ENCODE peak calls at places on chromosomes 13 and 19, in nine cellular contexts. V is transverse colon, U is A549, J is breast epithelium, P is tibial nerve, H is Peyer's patch, Y is spleen, D is IMR-90, A is lower leg skin. R is an unnamed sample.

GRCh38 chr19:39659791-39660190 is 4.1 kb downstream of the LGALS16 start:
- DNase-seq in V (no peak), U (no peak), J (no peak), P (no peak), H (no peak), Y (no peak), D (no peak), A (no peak), R (no peak)

GRCh38 chr13:106533101-106533939 is 2.1 kb downstream of the EFNB2 start:
- DNase-seq in V (peak), U (peak), J (peak), P (peak), H (no peak), Y (peak), D (peak), A (peak), R (peak)

GRCh38 chr19:33971073-33971472 is 174.4 kb downstream of the KCTD15 start:
- DNase-seq in V (no peak), U (no peak), J (no peak), P (no peak), H (no peak), Y (no peak), D (no peak), A (no peak), R (no peak)

GRCh38 chr13:102333320-102334181 is 68.3 kb downstream of the FGF14 start:
- DNase-seq in V (no peak), U (no peak), J (no peak), P (no peak), H (no peak), Y (no peak), D (no peak), A (no peak), R (no peak)

GRCh38 chr13:45316210-45316799 is 24.7 kb downstream of the TPT1 start:
- DNase-seq in V (no peak), U (peak), J (no peak), P (no peak), H (no peak), Y (no peak), D (no peak), A (peak), R (no peak)

GRCh38 chr19:48321372-48321621 is 4.1 kb upstream of the EMP3 start:
- DNase-seq in V (peak), U (peak), J (peak), P (peak), H (peak), Y (peak), D (peak), A (peak), R (peak)

GRCh38 chr19:12365094-12365371 is 450 bp downstream of the ZNF442 start:
- DNase-seq in V (peak), U (no peak), J (peak), P (no peak), H (no peak), Y (no peak), D (peak), A (peak), R (peak)

GRCh38 chr13:26663801-26664200 is 96.8 kb downstream of the GPR12 start:
- DNase-seq in V (no peak), U (no peak), J (no peak), P (no peak), H (no peak), Y (no peak), D (no peak), A (no peak), R (no peak)

GRCh38 chr13:96032717-96033116 is 20.5 kb downstream of the UGGT2 start:
- DNase-seq in V (no peak), U (no peak), J (no peak), P (no peak), H (no peak), Y (no peak), D (no peak), A (no peak), R (no peak)

GRCh38 chr19:57719424-57719823 is 8.0 kb downstream of the ZNF671 start:
- DNase-seq in V (no peak), U (no peak), J (no peak), P (no peak), H (no peak), Y (no peak), D (no peak), A (no peak), R (no peak)

GRCh38 chr19:926595-927043 is 784 bp downstream of the ARID3A start:
- DNase-seq in V (peak), U (no peak), J (no peak), P (peak), H (peak), Y (peak), D (no peak), A (no peak), R (no peak)

GRCh38 chr13:106232680-106233079 is 302.8 kb downstream of the EFNB2 start:
- DNase-seq in V (no peak), U (no peak), J (no peak), P (no peak), H (no peak), Y (no peak), D (no peak), A (no peak), R (no peak)

GRCh38 chr19:15075801-15076200 is 6.2 kb upstream of the OR1I1 start:
- DNase-seq in V (no peak), U (no peak), J (no peak), P (no peak), H (no peak), Y (no peak), D (no peak), A (no peak), R (no peak)

GRCh38 chr13:42177189-42177588 is 94.8 kb upstream of the AKAP11 start:
- DNase-seq in V (no peak), U (no peak), J (no peak), P (no peak), H (no peak), Y (no peak), D (no peak), A (no peak), R (no peak)

GRCh38 chr19:13931582-13932378 is 6.4 kb downstream of the PODNL1 start:
- DNase-seq in V (no peak), U (no peak), J (no peak), P (no peak), H (no peak), Y (no peak), D (no peak), A (no peak), R (no peak)

GRCh38 chr19:51564791-51565190 is 6.3 kb upstream of the ZNF175 start:
- DNase-seq in V (no peak), U (no peak), J (no peak), P (no peak), H (peak), Y (no peak), D (no peak), A (no peak), R (no peak)

GRCh38 chr13:38401276-38401675 is 51.6 kb downstream of the UFM1 start:
- DNase-seq in V (no peak), U (no peak), J (no peak), P (no peak), H (no peak), Y (no peak), D (no peak), A (no peak), R (no peak)

GRCh38 chr19:22882797-22883196 is 50.7 kb downstream of the ZNF723 start:
- DNase-seq in V (no peak), U (no peak), J (no peak), P (peak), H (no peak), Y (no peak), D (peak), A (no peak), R (no peak)

GRCh38 chr19:53785196-53785889 is 38.8 kb downstream of the NLRP12 start:
- DNase-seq in V (no peak), U (no peak), J (no peak), P (no peak), H (no peak), Y (no peak), D (no peak), A (no peak), R (no peak)

GRCh38 chr13:34458756-34459462 is 483.2 kb upstream of the NBEA start:
- DNase-seq in V (no peak), U (no peak), J (no peak), P (peak), H (no peak), Y (no peak), D (no peak), A (no peak), R (peak)

GRCh38 chr13:66977156-66977555 is 253.0 kb downstream of the PCDH9 start:
- DNase-seq in V (no peak), U (no peak), J (no peak), P (no peak), H (no peak), Y (no peak), D (peak), A (no peak), R (no peak)

GRCh38 chr13:36965767-36966166 is 33.4 kb downstream of the ALG5 start:
- DNase-seq in V (no peak), U (no peak), J (no peak), P (no peak), H (no peak), Y (no peak), D (peak), A (no peak), R (no peak)

DNA sequence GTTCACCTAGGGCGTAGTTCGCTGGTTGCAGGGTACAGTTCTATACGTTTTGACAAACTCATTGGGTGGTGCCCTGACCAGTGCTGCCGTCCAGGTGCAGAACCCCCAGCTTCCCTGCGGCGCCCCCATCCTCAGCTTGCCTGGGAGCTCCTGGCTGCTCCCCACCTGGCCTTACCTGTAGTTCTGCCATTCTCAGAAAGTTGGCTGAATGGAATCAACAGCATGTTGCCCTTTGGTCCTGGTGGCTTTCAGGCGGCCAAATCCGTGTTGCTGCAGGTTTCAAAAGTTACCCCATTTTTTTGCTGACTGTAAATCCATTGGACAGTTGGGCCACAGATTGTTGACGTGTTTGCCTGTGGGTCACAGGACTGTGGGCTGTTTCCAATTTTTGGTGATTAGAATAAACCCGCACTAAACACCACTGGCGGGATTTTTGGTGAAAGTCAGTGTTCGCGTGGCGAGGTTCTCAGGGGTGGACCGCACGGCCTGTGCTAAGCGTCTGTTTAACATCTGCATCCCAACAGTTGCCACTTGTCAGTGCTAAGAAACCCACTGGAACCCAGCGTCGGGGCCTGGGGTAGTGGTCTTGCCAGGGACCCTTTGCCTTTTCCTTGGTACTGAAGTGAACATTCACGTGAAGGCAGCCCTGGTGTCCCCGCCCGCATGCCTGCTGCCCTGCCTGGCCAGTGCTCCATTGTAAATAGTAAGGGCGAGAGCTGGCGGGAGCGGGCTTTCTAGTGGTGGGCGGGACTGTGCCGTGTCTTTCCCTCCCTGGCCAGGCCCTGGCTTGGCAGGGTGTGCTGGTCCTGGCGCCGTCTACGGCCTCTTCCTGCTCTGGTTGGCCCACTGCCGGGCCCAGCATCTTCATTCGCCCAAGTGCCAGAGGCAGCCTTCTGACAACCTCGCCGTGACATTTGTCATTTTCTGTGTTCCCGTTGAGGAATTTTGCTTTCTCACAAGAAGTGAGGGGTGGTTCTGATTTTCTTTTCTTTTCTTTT is 3.3 kb downstream of the DOT1L start:
- DNase-seq in V (peak), U (no peak), J (peak), P (peak), H (peak), Y (peak), D (peak), A (peak), R (peak)
- TF ChIP-seq POLR2A in V (peak), U (no peak), J (no peak), P (no peak), H (peak), Y (no peak), D (peak), A (no peak), R (peak)

GRCh38 chr19:36378625-36379509 is at the start of gene ZFP14:
- DNase-seq in V (peak), U (peak), J (peak), P (peak), H (peak), Y (peak), D (peak), A (peak), R (peak)
- TF ChIP-seq POLR2A in V (peak), U (peak), J (peak), P (no peak), H (peak), Y (no peak), D (no peak), A (no peak), R (peak)

GRCh38 chr19:6516018-6516658 is 14.0 kb upstream of the TUBB4A start:
- DNase-seq in V (peak), U (peak), J (peak), P (peak), H (peak), Y (peak), D (peak), A (peak), R (peak)
- TF ChIP-seq POLR2A in V (peak), U (no peak), J (no peak), P (no peak), H (no peak), Y (no peak), D (no peak), A (no peak), R (no peak)

DNA sequence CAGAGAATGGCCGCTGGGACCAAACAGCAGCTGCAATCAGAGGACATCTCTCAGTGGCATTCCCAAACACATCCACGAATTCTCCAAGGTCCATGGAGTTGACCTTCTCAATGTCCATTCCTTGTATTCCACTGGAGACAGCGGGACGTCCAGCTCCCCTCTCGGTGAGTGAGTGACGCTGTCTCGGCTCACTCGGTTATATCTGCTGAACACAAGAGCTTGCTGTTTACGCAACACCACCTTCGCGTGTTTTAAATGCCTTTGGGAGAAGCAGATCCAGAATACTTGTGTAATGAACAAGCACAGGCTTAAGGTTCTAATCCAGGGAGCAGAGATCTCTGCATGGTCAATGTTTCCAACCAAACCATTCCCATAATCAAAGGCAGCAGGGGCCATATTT is at the start of gene URAD:
- DNase-seq in V (no peak), U (no peak), J (no peak), P (no peak), H (no peak), Y (no peak), D (no peak), A (peak), R (no peak)
- TF ChIP-seq POLR2A in V (no peak), U (no peak), J (no peak), P (no peak), H (no peak), Y (no peak), D (no peak), A (no peak), R (no peak)

R was measured in uterus.